ENCODE peak calls at places on chromosome 1, in five cellular contexts. One of them, this sample, is unnamed.

GRCh38 chr1:158020877-158021630 is 27.6 kb downstream of the KIRREL1 start:
- DNase-seq in prostate gland: no peak
- DNase-seq in SJSA1: no peak
- DNase-seq in right cardiac atrium: no peak
- DNase-seq in NT2/D1: no peak
- DNase-seq in this sample: no peak

GRCh38 chr1:199685369-199685768 is 342.1 kb upstream of the NR5A2 start:
- DNase-seq in prostate gland: no peak
- DNase-seq in SJSA1: no peak
- DNase-seq in right cardiac atrium: no peak
- DNase-seq in NT2/D1: no peak
- DNase-seq in this sample: no peak

GRCh38 chr1:167701510-167701909 is 20.3 kb upstream of the MPZL1 start:
- DNase-seq in prostate gland: peak; percentile 44
- DNase-seq in SJSA1: no peak
- DNase-seq in right cardiac atrium: no peak
- DNase-seq in NT2/D1: no peak
- DNase-seq in this sample: no peak

GRCh38 chr1:43573066-43573799 is 42.5 kb downstream of the PTPRF start:
- DNase-seq in prostate gland: no peak
- DNase-seq in SJSA1: no peak
- DNase-seq in right cardiac atrium: no peak
- DNase-seq in NT2/D1: no peak
- DNase-seq in this sample: no peak

GRCh38 chr1:76944942-76945341 is 77.7 kb downstream of the ST6GALNAC5 start:
- DNase-seq in prostate gland: no peak
- DNase-seq in SJSA1: no peak
- DNase-seq in right cardiac atrium: no peak
- DNase-seq in NT2/D1: no peak
- DNase-seq in this sample: no peak

GRCh38 chr1:69483219-69483618 is 84.5 kb upstream of the LRRC7 start:
- DNase-seq in prostate gland: no peak
- DNase-seq in SJSA1: no peak
- DNase-seq in right cardiac atrium: no peak
- DNase-seq in NT2/D1: no peak
- DNase-seq in this sample: no peak

GRCh38 chr1:200610846-200611245 is 9.7 kb downstream of the KIF14 start:
- DNase-seq in prostate gland: no peak
- DNase-seq in SJSA1: no peak
- DNase-seq in right cardiac atrium: no peak
- DNase-seq in NT2/D1: no peak
- DNase-seq in this sample: no peak

GRCh38 chr1:228009116-228009827 is 2.5 kb downstream of the WNT3A start:
- DNase-seq in prostate gland: no peak
- DNase-seq in SJSA1: no peak
- DNase-seq in right cardiac atrium: no peak
- DNase-seq in NT2/D1: no peak
- DNase-seq in this sample: no peak

GRCh38 chr1:224486801-224487583 is 52.4 kb upstream of the WDR26 start:
- DNase-seq in prostate gland: no peak
- DNase-seq in SJSA1: no peak
- DNase-seq in right cardiac atrium: no peak
- DNase-seq in NT2/D1: no peak
- DNase-seq in this sample: no peak

GRCh38 chr1:242057745-242058115 is 58.8 kb upstream of the MAP1LC3C start:
- DNase-seq in prostate gland: no peak
- DNase-seq in SJSA1: no peak
- DNase-seq in right cardiac atrium: no peak
- DNase-seq in NT2/D1: no peak
- DNase-seq in this sample: no peak

GRCh38 chr1:212554401-212554800 is 54.2 kb upstream of the ATF3 start:
- DNase-seq in prostate gland: no peak
- DNase-seq in SJSA1: no peak
- DNase-seq in right cardiac atrium: no peak
- DNase-seq in NT2/D1: no peak
- DNase-seq in this sample: no peak

GRCh38 chr1:54716299-54717047 is 812 bp downstream of the TTC4 start:
- DNase-seq in prostate gland: no peak
- DNase-seq in SJSA1: no peak
- DNase-seq in right cardiac atrium: no peak
- DNase-seq in NT2/D1: no peak
- DNase-seq in this sample: no peak

GRCh38 chr1:186112280-186112679 is 262.8 kb downstream of the TPR start:
- DNase-seq in prostate gland: no peak
- DNase-seq in SJSA1: no peak
- DNase-seq in right cardiac atrium: peak; percentile 29
- DNase-seq in NT2/D1: no peak
- DNase-seq in this sample: no peak

GRCh38 chr1:44783697-44784093 is 4.3 kb downstream of the BEST4 start:
- DNase-seq in prostate gland: peak; percentile 63
- DNase-seq in SJSA1: no peak
- DNase-seq in right cardiac atrium: no peak
- DNase-seq in NT2/D1: no peak
- DNase-seq in this sample: no peak

GRCh38 chr1:53804791-53805505 is 33.1 kb downstream of the NDC1 start:
- DNase-seq in prostate gland: no peak
- DNase-seq in SJSA1: peak; percentile 86
- DNase-seq in right cardiac atrium: no peak
- DNase-seq in NT2/D1: no peak
- DNase-seq in this sample: no peak

GRCh38 chr1:8202182-8202905 is 115.6 kb upstream of the SLC45A1 start:
- DNase-seq in prostate gland: peak; percentile 75
- DNase-seq in SJSA1: no peak
- DNase-seq in right cardiac atrium: peak; percentile 76
- DNase-seq in NT2/D1: no peak
- DNase-seq in this sample: peak; percentile 61

GRCh38 chr1:101587749-101588148 is 350.9 kb downstream of the S1PR1 start:
- DNase-seq in prostate gland: no peak
- DNase-seq in SJSA1: no peak
- DNase-seq in right cardiac atrium: peak; percentile 67
- DNase-seq in NT2/D1: no peak
- DNase-seq in this sample: no peak

GRCh38 chr1:231295938-231296337 is 41.7 kb downstream of the EXOC8 start:
- DNase-seq in prostate gland: no peak
- DNase-seq in SJSA1: no peak
- DNase-seq in right cardiac atrium: no peak
- DNase-seq in NT2/D1: no peak
- DNase-seq in this sample: no peak

GRCh38 chr1:109241344-109241743 is 8.0 kb upstream of the CELSR2 start:
- DNase-seq in prostate gland: no peak
- DNase-seq in SJSA1: no peak
- DNase-seq in right cardiac atrium: no peak
- DNase-seq in NT2/D1: no peak
- DNase-seq in this sample: peak; percentile 75

GRCh38 chr1:24992761-24993211 is 62.7 kb upstream of the RUNX3 start:
- DNase-seq in prostate gland: no peak
- DNase-seq in SJSA1: no peak
- DNase-seq in right cardiac atrium: no peak
- DNase-seq in NT2/D1: no peak
- DNase-seq in this sample: no peak

GRCh38 chr1:171081220-171081993 is 9.3 kb upstream of the FMO3 start:
- DNase-seq in prostate gland: no peak
- DNase-seq in SJSA1: no peak
- DNase-seq in right cardiac atrium: no peak
- DNase-seq in NT2/D1: no peak
- DNase-seq in this sample: no peak

GRCh38 chr1:207072241-207072640 is 16.4 kb upstream of the C4BPB start:
- DNase-seq in prostate gland: no peak
- DNase-seq in SJSA1: no peak
- DNase-seq in right cardiac atrium: no peak
- DNase-seq in NT2/D1: no peak
- DNase-seq in this sample: no peak

GRCh38 chr1:36740446-36740845 is 257.7 kb upstream of the CSF3R start:
- DNase-seq in prostate gland: no peak
- DNase-seq in SJSA1: no peak
- DNase-seq in right cardiac atrium: no peak
- DNase-seq in NT2/D1: no peak
- DNase-seq in this sample: no peak

GRCh38 chr1:7648761-7649384 is 122.2 kb upstream of the VAMP3 start:
- DNase-seq in prostate gland: peak; percentile 64
- DNase-seq in SJSA1: no peak
- DNase-seq in right cardiac atrium: peak; percentile 39
- DNase-seq in NT2/D1: no peak
- DNase-seq in this sample: no peak

GRCh38 chr1:92944901-92945747 is 16.1 kb downstream of the DIPK1A start:
- DNase-seq in prostate gland: no peak
- DNase-seq in SJSA1: no peak
- DNase-seq in right cardiac atrium: no peak
- DNase-seq in NT2/D1: no peak
- DNase-seq in this sample: no peak

GRCh38 chr1:20151906-20152598 is 12.9 kb downstream of the PLA2G2F start:
- DNase-seq in prostate gland: peak; percentile 59
- DNase-seq in SJSA1: peak; percentile 84
- DNase-seq in right cardiac atrium: peak; percentile 93
- DNase-seq in NT2/D1: peak; percentile 47
- DNase-seq in this sample: peak; percentile 89

GRCh38 chr1:240350910-240351331 is 259.2 kb downstream of the FMN2 start:
- DNase-seq in prostate gland: no peak
- DNase-seq in SJSA1: no peak
- DNase-seq in right cardiac atrium: no peak
- DNase-seq in NT2/D1: no peak
- DNase-seq in this sample: no peak

DNA sequence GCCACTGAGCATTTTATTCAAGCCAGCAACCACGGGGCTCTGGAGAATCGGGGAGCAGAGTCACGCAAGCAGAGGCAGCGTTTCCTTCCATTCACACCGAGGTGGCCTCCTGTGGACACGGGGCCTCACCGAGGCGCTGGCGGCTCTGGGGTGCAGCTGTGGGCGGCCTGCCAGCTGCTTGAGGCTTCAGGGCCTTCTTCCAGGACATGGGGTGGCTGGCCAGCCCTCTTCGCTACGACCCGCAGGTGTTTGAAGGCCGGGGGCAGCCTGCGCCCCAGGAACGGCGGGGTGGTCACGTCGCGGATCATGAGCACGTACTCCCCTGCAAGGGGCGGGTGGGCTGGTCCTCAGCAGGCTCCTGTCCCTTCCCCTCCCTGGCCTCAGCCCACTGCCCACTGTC is 70.1 kb downstream of the MORN1 start:
- DNase-seq in prostate gland: no peak
- DNase-seq in SJSA1: no peak
- DNase-seq in right cardiac atrium: no peak
- DNase-seq in NT2/D1: no peak
- DNase-seq in this sample: no peak
- H3K4me1 ChIP-seq in prostate gland: peaks cover 23% of the 10 kb centered on the region
- H3K4me1 ChIP-seq in SJSA1: peaks cover 19% of the 10 kb centered on the region
- H3K4me1 ChIP-seq in right cardiac atrium: peaks cover 10% of the 10 kb centered on the region
- H3K4me1 ChIP-seq in NT2/D1: peaks cover 26% of the 10 kb centered on the region
- H3K4me1 ChIP-seq in this sample: no peaks in the 10 kb centered on the region

GRCh38 chr1:27634982-27635362 is at the start of gene FGR:
- DNase-seq in prostate gland: no peak
- DNase-seq in SJSA1: no peak
- DNase-seq in right cardiac atrium: peak; percentile 53
- DNase-seq in NT2/D1: no peak
- DNase-seq in this sample: no peak

GRCh38 chr1:27633640-27634165 is 1.3 kb downstream of the FGR start:
- DNase-seq in prostate gland: no peak
- DNase-seq in SJSA1: no peak
- DNase-seq in right cardiac atrium: no peak
- DNase-seq in NT2/D1: no peak
- DNase-seq in this sample: no peak

GRCh38 chr1:27635410-27636142 is 591 bp upstream of the FGR start:
- DNase-seq in prostate gland: no peak
- DNase-seq in SJSA1: no peak
- DNase-seq in right cardiac atrium: no peak
- DNase-seq in NT2/D1: no peak
- DNase-seq in this sample: no peak

GRCh38 chr1:27633298-27633610 is 1.7 kb downstream of the FGR start:
- DNase-seq in prostate gland: no peak
- DNase-seq in SJSA1: no peak
- DNase-seq in right cardiac atrium: no peak
- DNase-seq in NT2/D1: no peak
- DNase-seq in this sample: no peak

DNA sequence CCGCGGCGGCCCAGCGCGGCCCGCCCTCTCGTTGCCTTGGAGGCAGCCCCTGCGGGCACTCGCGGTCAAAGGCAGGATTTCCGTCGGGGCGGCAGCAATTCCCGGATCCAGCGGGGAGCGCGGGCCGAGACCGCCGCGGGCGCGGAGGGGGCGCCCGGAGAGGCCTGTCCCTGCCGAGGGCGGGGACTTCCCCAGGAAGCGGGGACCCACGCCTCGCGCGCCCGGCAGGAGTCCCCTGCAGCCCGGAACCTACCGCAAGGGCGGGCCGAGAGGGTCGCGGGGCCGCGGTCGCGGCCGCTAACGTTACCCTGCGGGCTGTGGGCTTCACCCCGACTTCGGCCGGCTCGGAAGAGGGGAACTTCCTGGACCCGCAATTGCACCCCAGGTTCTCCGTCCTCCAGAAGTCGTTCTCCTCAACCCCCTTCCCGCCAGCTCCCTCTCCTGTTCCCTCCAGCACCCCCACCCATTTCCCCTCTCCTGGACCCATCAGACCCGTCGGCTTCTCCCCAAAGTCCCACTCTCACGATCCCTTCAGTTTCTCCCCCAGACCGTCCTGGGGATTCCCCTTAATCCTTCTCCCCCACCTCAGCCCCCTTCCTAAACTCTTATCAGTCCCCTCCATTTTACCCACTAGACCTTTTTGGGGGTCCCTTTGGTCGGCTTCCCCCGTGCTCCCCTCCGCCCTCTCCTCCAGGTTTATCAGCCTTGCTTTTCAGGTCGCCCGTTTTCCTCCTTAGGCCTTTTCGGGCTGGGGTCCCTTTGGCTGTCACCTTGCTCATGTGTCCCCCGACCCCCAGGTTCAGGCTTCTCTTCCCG is 611 bp downstream of the FGR start:
- DNase-seq in prostate gland: no peak
- DNase-seq in SJSA1: no peak
- DNase-seq in right cardiac atrium: peak; percentile 78
- DNase-seq in NT2/D1: no peak
- DNase-seq in this sample: no peak
- H3K4me1 ChIP-seq in prostate gland: no peaks in the 10 kb centered on the region
- H3K4me1 ChIP-seq in SJSA1: peaks cover 5% of the 10 kb centered on the region
- H3K4me1 ChIP-seq in right cardiac atrium: peaks cover 15% of the 10 kb centered on the region
- H3K4me1 ChIP-seq in NT2/D1: peaks cover 38% of the 10 kb centered on the region
- H3K4me1 ChIP-seq in this sample: peaks cover 5% of the 10 kb centered on the region

GRCh38 chr1:50354813-50355212 is 68.4 kb downstream of the DMRTA2 start:
- DNase-seq in prostate gland: no peak
- DNase-seq in SJSA1: no peak
- DNase-seq in right cardiac atrium: no peak
- DNase-seq in NT2/D1: no peak
- DNase-seq in this sample: no peak
- H3K4me1 ChIP-seq in prostate gland: no peaks in the 10 kb centered on the region
- H3K4me1 ChIP-seq in SJSA1: no peaks in the 10 kb centered on the region
- H3K4me1 ChIP-seq in right cardiac atrium: no peaks in the 10 kb centered on the region
- H3K4me1 ChIP-seq in NT2/D1: peaks cover 9% of the 10 kb centered on the region
- H3K4me1 ChIP-seq in this sample: no peaks in the 10 kb centered on the region

DNA sequence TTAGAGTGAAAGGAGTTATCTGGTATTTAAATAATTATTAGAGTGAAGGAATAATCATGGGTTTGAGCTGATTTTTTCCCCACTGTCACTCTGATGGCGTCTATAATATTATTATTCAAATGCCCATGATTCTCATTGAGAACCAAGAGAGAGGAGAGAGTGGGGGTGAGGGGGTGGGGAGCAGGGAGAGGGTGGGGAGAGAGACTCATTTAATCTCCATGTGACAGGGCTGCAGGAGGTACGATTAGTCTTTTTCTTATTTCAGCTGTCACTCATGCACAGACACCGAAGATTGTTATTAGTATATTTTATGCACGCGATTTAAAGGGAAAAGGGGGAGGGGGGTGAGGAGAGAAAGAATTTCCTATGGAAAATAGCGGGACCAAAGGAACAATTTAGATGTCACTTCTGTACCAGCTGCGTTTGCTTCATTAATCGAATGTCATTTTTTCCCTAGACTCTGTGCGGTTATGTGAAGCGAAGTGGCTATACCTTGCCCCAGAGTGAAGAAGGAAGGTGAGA is 19.9 kb downstream of the PLXNA2 start:
- DNase-seq in prostate gland: no peak
- DNase-seq in SJSA1: no peak
- DNase-seq in right cardiac atrium: no peak
- DNase-seq in NT2/D1: no peak
- DNase-seq in this sample: no peak
- H3K4me1 ChIP-seq in prostate gland: no peaks in the 10 kb centered on the region
- H3K4me1 ChIP-seq in SJSA1: peaks cover 50% of the 10 kb centered on the region
- H3K4me1 ChIP-seq in right cardiac atrium: peaks cover 26% of the 10 kb centered on the region
- H3K4me1 ChIP-seq in NT2/D1: peaks cover 10% of the 10 kb centered on the region
- H3K4me1 ChIP-seq in this sample: no peaks in the 10 kb centered on the region

This sample was measured in H9.